ENCODE peak calls at places on chromosomes 6 and 20, in four cellular contexts. A, D, K and Y are unnamed samples.

GRCh38 chr6:157586088-157586414 is 205.1 kb downstream of the ZDHHC14 start:
- DNase-seq in A (no peak), K (no peak), D (no peak), Y (no peak)

GRCh38 chr6:165950316-165950715 is 217.3 kb downstream of the TBXT start:
- DNase-seq in D (no peak), A (no peak), K (no peak), Y (no peak)

GRCh38 chr6:112851141-112851540 is 504.0 kb downstream of the RFPL4B start:
- DNase-seq in A (peak; percentile 55), D (no peak), K (no peak), Y (peak; percentile 53)

GRCh38 chr20:43913291-43914025 is 1.2 kb upstream of the TOX2 start:
- DNase-seq in D (no peak), K (no peak), A (no peak), Y (peak; percentile 71)

GRCh38 chr6:148898360-148899005 is 151.7 kb downstream of the UST start:
- DNase-seq in A (no peak), D (no peak), K (no peak), Y (no peak)

GRCh38 chr6:51024126-51024525 is 205.5 kb downstream of the TFAP2B start:
- DNase-seq in D (no peak), A (no peak), K (no peak), Y (no peak)

GRCh38 chr6:3825331-3825831 is 23.8 kb upstream of the FAM50B start:
- DNase-seq in D (no peak), A (peak; percentile 66), K (no peak), Y (peak; percentile 79)

GRCh38 chr20:50130346-50130703 is 17.4 kb upstream of the UBE2V1 start:
- DNase-seq in D (no peak), A (no peak), K (no peak), Y (no peak)

GRCh38 chr6:26594730-26595632 is 1.8 kb upstream of the ABT1 start:
- DNase-seq in D (peak; percentile 76), K (peak; percentile 48), A (peak; percentile 64), Y (no peak)

GRCh38 chr6:167833396-167833763 is 6.7 kb downstream of the AFDN start:
- DNase-seq in K (no peak), A (no peak), D (peak; percentile 80), Y (no peak)

GRCh38 chr6:168441434-168442391 is 729 bp downstream of the SMOC2 start:
- DNase-seq in D (no peak), K (no peak), A (no peak), Y (no peak)

GRCh38 chr20:58640446-58640845 is 10.6 kb upstream of the STX16 start:
- DNase-seq in A (peak; percentile 62), D (peak; percentile 25), K (no peak), Y (no peak)

GRCh38 chr6:75023634-75024033 is 182.2 kb downstream of the COL12A1 start:
- DNase-seq in A (no peak), K (no peak), D (no peak), Y (no peak)